ENCODE peak calls at places on chromosomes 16 and 17, in four cellular contexts. U is colonic mucosa, C is HCT116, A is AG04450. J is an unnamed sample.

GRCh38 chr16:56874800-56875199 is 9.8 kb downstream of the SLC12A3 start:
- DNase-seq in U (no peak), C (no peak), A (no peak), J (no peak)

GRCh38 chr16:88553739-88554138 is 16.5 kb upstream of the ZC3H18 start:
- DNase-seq in U (no peak), C (no peak), A (no peak), J (no peak)

GRCh38 chr17:81735181-81736102 is 23.4 kb downstream of the SLC25A10 start:
- DNase-seq in U (peak), C (no peak), A (no peak), J (peak)

GRCh38 chr16:29025218-29025617 is 40.4 kb downstream of the LAT start:
- DNase-seq in U (no peak), C (no peak), A (no peak), J (no peak)

GRCh38 chr16:54056921-54057320 is 229.7 kb downstream of the IRX3 start:
- DNase-seq in U (no peak), C (no peak), A (no peak), J (no peak)

GRCh38 chr17:2394775-2395191 is 6.1 kb downstream of the MNT start:
- DNase-seq in U (no peak), C (no peak), A (no peak), J (no peak)

GRCh38 chr17:29572691-29573557 is 4.4 kb downstream of the TP53I13 start:
- DNase-seq in U (peak), C (no peak), A (no peak), J (peak)

GRCh38 chr16:85612191-85612800 is 826 bp upstream of the GSE1 start:
- DNase-seq in U (peak), C (peak), A (peak), J (peak)

GRCh38 chr16:89113661-89114060 is 20.0 kb downstream of the ACSF3 start:
- DNase-seq in U (no peak), C (no peak), A (no peak), J (no peak)

GRCh38 chr17:50835563-50836231 is at the start of gene WFIKKN2:
- DNase-seq in U (no peak), C (no peak), A (no peak), J (no peak)

GRCh38 chr16:180921-181667 is 835 bp downstream of the HBQ1 start:
- DNase-seq in U (peak), C (peak), A (no peak), J (peak)

GRCh38 chr16:14286381-14287230 is 215.5 kb downstream of the MRTFB start:
- DNase-seq in U (peak), C (no peak), A (no peak), J (no peak)

GRCh38 chr17:17774009-17774881 is 62.5 kb downstream of the SREBF1 start:
- DNase-seq in U (peak), C (no peak), A (no peak), J (no peak)
- TF ChIP-seq CTCF in U (peak), C (no peak), A (peak), J (no peak)

GRCh38 chr16:30063278-30063892 is 2.2 kb upstream of the ALDOA start:
- DNase-seq in U (no peak), C (no peak), A (no peak), J (no peak)
- TF ChIP-seq CTCF in U (no peak), C (no peak), A (no peak), J (no peak)

DNA sequence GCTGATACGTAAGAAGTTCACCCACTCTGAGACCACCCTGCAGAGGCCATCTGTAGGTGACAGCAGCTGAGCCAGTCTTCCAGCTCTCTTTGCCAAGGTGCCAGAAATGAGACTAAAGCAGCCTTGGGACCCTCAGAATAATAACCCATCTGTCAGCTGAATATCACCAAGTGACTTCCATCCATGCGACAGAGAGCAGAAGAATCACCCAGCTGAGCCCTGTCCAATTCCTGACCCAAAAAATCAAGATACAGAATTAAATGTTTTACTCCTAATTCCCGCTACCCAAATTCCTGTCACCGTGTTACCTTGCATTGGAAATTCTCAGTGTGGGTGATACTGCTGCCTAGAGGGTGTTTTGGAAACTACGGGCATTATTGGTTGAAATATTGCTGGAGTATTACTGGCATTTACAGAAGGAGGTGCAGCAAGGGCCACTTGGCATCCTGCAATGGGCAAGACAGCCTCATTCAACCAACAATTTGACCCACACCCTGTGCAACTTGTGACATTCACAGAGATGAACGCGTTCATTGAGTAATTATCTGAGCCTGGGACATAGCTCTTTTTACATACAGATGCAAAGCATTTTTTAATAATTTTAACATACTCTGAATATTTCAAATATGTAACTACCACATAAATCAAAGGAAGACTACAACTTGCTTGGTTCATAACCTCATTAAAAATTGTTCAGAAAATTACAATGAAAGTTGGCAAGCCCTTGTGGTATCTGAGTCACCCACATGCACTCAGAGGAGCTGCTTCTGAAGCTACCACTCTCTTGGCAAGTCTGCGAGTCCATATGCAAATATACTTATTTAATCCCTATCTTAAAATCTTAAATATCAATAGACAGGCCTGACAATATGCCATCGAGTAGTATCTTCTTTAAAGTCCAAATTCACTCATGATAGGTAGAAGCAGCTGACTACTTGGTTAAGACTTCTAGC is 126.6 kb downstream of the C16orf95 start:
- DNase-seq in U (no peak), C (peak), A (no peak), J (no peak)
- TF ChIP-seq CTCF in U (no peak), C (peak), A (peak), J (no peak)

GRCh38 chr17:6555331-6556120 is 829 bp downstream of the PITPNM3 start:
- DNase-seq in U (peak), C (no peak), A (no peak), J (no peak)
- TF ChIP-seq CTCF in U (no peak), C (no peak), A (no peak), J (no peak)

DNA sequence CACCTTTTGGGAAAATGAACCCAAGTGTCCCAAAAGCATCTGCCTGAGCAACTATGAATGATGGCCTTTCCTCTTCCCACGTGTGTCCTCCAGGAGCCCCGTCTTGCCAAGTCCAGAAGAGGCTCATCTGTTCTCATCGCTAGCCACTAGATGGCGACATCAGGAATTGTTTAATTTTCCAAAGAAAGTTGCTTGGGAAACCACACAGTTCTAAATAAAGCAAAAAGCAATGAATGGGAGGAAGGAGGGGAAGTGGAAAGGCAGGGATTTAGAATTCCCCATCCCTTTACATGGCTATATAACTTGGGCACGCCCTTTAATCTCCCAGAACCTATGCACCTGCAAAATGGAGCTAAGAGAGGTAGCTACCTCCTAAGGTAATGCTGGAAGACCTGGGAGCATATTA is 9.0 kb upstream of the CDH5 start:
- DNase-seq in U (peak), C (peak), A (peak), J (peak)
- TF ChIP-seq CTCF in U (peak), C (peak), A (peak), J (peak)

GRCh38 chr17:35428229-35428628 is 4.1 kb downstream of the SLFN12 start:
- DNase-seq in U (no peak), C (no peak), A (no peak), J (no peak)

GRCh38 chr17:35429702-35430101 is 2.6 kb downstream of the SLFN12 start:
- DNase-seq in U (no peak), C (no peak), A (no peak), J (no peak)

GRCh38 chr17:35438433-35438832 is 6.1 kb upstream of the SLFN12 start:
- DNase-seq in U (no peak), C (no peak), A (no peak), J (no peak)

GRCh38 chr17:35432176-35433074 is at the start of gene SLFN12:
- DNase-seq in U (peak), C (no peak), A (peak), J (peak)

DNA sequence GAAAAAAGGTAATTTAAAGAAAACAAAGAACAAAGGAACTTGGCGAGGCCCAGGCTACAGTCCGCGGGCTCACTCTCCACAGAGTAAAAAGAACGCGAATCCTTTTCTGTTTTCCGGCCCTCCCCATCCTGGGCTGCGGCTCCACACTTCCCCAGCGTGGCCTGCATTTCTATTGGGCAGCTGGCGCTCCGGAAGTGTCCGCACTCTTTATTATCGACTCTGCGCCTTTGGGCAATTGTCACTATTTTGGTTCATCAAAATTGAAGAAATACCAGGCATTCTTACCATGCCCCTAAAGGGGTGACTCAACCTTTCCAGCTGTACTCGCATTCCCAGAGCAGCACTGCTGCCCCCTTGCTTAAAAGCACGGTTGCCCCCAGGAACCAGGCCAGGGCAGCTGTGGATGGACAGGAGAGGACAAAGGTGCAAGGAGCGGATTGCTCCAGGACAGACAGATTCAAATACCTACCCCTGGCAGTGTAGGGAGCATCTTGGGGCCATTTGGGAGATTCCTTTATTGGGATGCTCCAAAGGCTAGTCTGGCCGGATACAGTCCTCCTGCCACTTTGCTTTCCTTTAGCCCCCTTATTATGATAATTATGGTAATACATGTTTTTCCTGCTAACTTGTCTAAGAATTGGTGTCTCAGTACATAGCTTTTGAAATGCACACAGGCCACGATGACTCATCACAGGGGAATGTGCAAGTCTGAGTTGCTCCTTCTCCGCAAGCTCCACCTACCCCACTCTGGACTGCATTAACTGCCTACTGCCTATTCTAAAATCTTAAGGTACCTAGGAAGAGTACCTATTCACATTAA is 985 bp upstream of the SLFN12 start:
- DNase-seq in U (peak), C (peak), A (peak), J (peak)
- TF ChIP-seq CTCF in U (no peak), C (no peak), A (peak), J (no peak)

DNA sequence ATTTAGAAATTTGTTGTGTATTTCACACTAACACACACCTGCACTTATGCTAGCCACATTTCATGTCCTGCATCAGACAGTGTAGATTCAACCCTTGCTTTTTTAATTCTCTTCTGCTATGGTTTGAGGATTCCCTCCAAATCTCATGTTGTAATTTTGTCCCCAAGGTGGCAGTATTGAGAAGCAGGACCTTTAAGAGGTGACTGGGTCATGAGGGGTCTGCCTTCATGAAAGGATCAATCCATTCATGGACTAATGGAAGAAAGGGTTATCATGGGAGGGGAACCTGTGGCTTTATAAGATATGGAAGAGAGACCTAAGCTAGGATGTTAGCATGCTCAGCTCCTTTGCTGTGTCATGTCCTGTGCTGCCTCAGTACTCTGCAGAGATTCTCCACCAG is 1032.2 kb downstream of the CDH11 start:
- DNase-seq in U (no peak), C (no peak), A (no peak), J (no peak)
- TF ChIP-seq CTCF in U (no peak), C (no peak), A (peak), J (no peak)

GRCh38 chr16:19213885-19214284 is 45.8 kb downstream of the SYT17 start:
- DNase-seq in U (no peak), C (peak), A (no peak), J (no peak)
- TF ChIP-seq CTCF in U (no peak), C (peak), A (no peak), J (no peak)

GRCh38 chr16:65702707-65703402 is 581.0 kb upstream of the CDH11 start:
- DNase-seq in U (no peak), C (no peak), A (no peak), J (no peak)

GRCh38 chr16:65697516-65697915 is 575.7 kb upstream of the CDH11 start:
- DNase-seq in U (no peak), C (no peak), A (no peak), J (no peak)

GRCh38 chr16:65698943-65699342 is 577.1 kb upstream of the CDH11 start:
- DNase-seq in U (no peak), C (no peak), A (no peak), J (no peak)

GRCh38 chr16:65700599-65700998 is 578.7 kb upstream of the CDH11 start:
- DNase-seq in U (no peak), C (no peak), A (no peak), J (no peak)

DNA sequence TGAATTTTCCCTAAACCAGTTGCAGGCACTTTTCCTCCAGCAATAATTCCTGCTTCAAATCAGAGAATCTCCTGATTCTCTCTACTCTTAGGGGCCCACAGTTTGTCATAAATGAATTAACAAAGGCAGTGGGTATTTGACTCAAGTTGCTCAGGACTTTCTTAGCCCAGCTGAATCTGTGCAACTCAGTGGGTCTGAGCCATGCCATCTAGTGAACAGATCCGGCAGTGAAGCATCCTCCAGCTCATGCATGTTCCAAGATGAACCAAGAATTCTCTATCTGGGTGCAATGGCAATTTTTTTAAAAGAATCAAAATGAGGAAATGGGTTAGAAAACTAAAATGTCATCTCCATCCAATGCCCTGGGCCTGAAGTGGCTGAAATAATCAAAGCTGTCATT is 575.2 kb upstream of the CDH11 start:
- DNase-seq in U (no peak), C (no peak), A (no peak), J (no peak)
- TF ChIP-seq CTCF in U (no peak), C (no peak), A (no peak), J (no peak)

GRCh38 chr16:76125871-76126270 is 151.3 kb upstream of the CNTNAP4 start:
- DNase-seq in U (no peak), C (no peak), A (no peak), J (no peak)
- TF ChIP-seq CTCF in U (no peak), C (no peak), A (no peak), J (no peak)